ENCODE peak calls at places on chromosomes 5 and 9, in five cellular contexts. Q, R, J, H and I are unnamed samples.

GRCh38 chr5:100479079-100479688 is 56.0 kb upstream of the FAM174A start:
- DNase-seq in J (no peak), Q (no peak), H (no peak), R (no peak), I (peak; percentile 36)

GRCh38 chr5:148559461-148559860 is 94.9 kb downstream of the HTR4 start:
- DNase-seq in H (no peak), Q (no peak), R (no peak), J (no peak), I (no peak)

GRCh38 chr9:16726023-16726422 is 144.4 kb downstream of the BNC2 start:
- DNase-seq in J (no peak), H (no peak), R (no peak), Q (peak; percentile 28), I (no peak)

GRCh38 chr9:134224130-134224826 is 59.9 kb upstream of the RNU6ATAC start:
- DNase-seq in R (no peak), Q (peak; percentile 9), H (no peak), J (no peak), I (no peak)

GRCh38 chr5:1322036-1322903 is 22.6 kb downstream of the CLPTM1L start:
- DNase-seq in J (no peak), Q (no peak), R (no peak), H (no peak), I (peak; percentile 4)

GRCh38 chr9:127489471-127490115 is 38.3 kb downstream of the LRSAM1 start:
- DNase-seq in H (no peak), Q (no peak), J (peak; percentile 58), R (no peak), I (no peak)

GRCh38 chr9:23542927-23543326 is 283.1 kb downstream of the ELAVL2 start:
- DNase-seq in H (no peak), Q (no peak), J (no peak), R (no peak), I (no peak)

GRCh38 chr9:111648066-111648465 is 13.3 kb upstream of the GNG10 start:
- DNase-seq in Q (no peak), R (no peak), H (no peak), J (no peak), I (no peak)

GRCh38 chr5:153400931-153401330 is 89.5 kb upstream of the GRIA1 start:
- DNase-seq in R (no peak), H (no peak), J (no peak), Q (no peak), I (no peak)

GRCh38 chr9:138028596-138028995 is 151.0 kb downstream of the CACNA1B start:
- DNase-seq in J (no peak), R (no peak), H (no peak), Q (no peak), I (no peak)

GRCh38 chr5:43039468-43040286 is 442 bp downstream of the ANXA2R start:
- DNase-seq in J (no peak), R (peak; percentile 48), Q (peak; percentile 90), H (peak; percentile 82), I (peak; percentile 63)

DNA sequence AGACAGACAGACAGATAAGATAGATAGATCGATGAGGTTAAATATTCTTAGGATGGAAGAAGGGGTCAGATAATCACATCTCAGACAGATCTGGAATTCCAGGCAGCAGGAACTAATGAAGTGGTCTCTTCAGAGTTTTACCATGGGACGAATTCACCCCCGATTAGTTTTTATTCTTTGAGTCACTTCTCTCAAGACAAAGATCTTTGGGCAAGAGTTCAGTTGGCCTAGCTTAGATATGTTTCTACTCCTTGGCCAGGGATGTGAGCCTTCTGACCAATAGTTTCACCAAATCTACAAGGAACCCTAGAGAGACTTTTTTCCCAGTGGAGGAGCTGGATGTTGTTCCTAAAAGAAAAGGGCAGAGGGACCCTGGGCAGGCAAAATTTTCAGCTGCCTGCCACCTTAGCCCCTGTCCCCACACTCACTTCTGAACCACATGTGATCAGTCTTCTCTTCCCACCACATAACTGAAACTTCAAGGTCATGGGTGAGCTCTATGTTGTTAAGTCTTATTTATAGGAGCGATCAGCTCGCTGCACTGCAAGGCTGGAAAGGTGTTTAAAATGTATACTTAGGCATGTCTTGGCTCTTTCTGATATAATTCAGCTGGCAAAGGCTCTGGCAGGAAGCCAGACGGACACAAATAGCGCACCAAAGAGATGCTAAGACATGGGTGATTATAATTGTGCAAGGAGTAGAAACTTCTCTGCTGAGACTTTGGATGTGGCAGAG is 132.9 kb downstream of the PALM2AKAP2 start:
- DNase-seq in J (no peak), R (no peak), Q (peak; percentile 49), H (no peak), I (no peak)
- H3K27ac ChIP-seq in J (no peak overlapping the region), R (peak overlapping the region; percentile 32), Q (peak overlapping the region; percentile 76), H (peak overlapping the region; percentile 42), I (no peak overlapping the region)

GRCh38 chr9:36623280-36623679 is 50.6 kb downstream of the MELK start:
- DNase-seq in R (no peak), H (no peak), Q (no peak), J (no peak), I (no peak)

DNA sequence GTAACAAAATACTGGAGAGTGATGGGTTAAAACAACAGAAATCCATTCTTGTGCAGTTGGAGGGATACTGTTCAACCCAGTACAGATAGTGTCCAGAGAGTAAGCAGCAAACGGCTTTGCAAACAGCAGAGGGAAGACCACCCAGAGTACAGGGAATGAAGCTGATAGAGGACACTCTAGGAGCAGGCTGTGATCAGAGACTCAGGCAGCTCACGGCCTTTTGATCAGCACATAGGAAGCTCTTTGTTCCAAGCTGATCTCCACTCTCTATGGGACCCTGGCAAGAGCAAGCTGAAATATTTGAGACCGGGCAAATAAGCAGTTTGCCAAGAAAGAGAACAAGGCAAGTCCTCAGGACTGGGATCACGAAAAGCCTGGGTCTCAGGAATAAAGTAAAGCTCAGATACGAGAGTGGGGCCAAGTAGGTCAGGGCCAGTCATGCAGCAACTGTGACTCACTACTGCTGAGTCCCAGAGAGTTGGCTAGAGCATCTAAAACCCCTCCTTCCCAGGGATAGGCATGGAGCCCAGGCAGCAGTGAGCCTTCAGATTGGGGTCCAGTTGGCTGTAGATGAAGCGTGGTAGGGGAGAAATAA is 52.4 kb downstream of the MELK start:
- DNase-seq in R (no peak), J (no peak), Q (peak; percentile 79), H (peak; percentile 72), I (no peak)
- H3K27ac ChIP-seq in R (peak overlapping the region; percentile 47), J (no peak overlapping the region), Q (peak overlapping the region; percentile 45), H (no peak overlapping the region), I (no peak overlapping the region)

GRCh38 chr5:143037071-143037470 is 266.9 kb downstream of the ARHGAP26 start:
- DNase-seq in H (no peak), Q (no peak), J (peak; percentile 81), R (no peak), I (no peak)
- H3K27ac ChIP-seq in H (no peak overlapping the region), Q (no peak overlapping the region), J (no peak overlapping the region), R (no peak overlapping the region), I (no peak overlapping the region)

GRCh38 chr9:101442248-101443136 is 6.9 kb upstream of the ALDOB start:
- DNase-seq in R (no peak), Q (peak; percentile 48), J (no peak), H (no peak), I (no peak)

GRCh38 chr9:101446732-101447131 is 11.2 kb upstream of the ALDOB start:
- DNase-seq in Q (no peak), J (no peak), H (no peak), R (no peak), I (no peak)

GRCh38 chr9:101445353-101446029 is 9.9 kb upstream of the ALDOB start:
- DNase-seq in J (no peak), R (no peak), H (no peak), Q (no peak), I (no peak)

GRCh38 chr9:101440714-101441230 is 5.2 kb upstream of the ALDOB start:
- DNase-seq in J (no peak), R (no peak), H (no peak), Q (no peak), I (no peak)

DNA sequence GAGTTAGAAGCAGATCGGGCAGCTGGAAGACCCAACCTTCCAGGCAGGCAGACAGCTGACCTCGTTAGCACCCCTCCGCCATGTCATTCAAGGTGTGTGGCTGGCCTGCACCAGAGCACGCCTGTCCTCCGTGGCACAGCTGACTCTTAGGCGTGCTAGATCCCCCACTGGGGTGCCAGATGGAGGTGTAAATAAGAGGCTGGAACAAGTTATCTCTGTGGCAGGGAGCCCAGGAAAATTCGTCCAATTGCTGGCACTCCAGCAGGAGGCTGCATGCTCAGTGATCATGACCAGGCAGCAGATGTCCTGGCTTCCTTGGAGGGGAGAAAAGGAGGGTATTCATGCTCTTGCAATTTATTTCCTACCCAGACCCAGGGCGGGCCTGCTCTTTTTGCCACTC is 7.8 kb upstream of the ALDOB start:
- DNase-seq in R (no peak), H (peak; percentile 70), J (no peak), Q (peak; percentile 82), I (no peak)
- H3K27ac ChIP-seq in R (no peak overlapping the region), H (peak overlapping the region; percentile 72), J (no peak overlapping the region), Q (peak overlapping the region; percentile 75), I (no peak overlapping the region)

GRCh38 chr9:136044971-136045594 is 50.0 kb downstream of the NACC2 start:
- DNase-seq in Q (no peak), H (no peak), J (no peak), R (no peak), I (no peak)

GRCh38 chr9:136044207-136044970 is 50.7 kb downstream of the NACC2 start:
- DNase-seq in J (no peak), R (no peak), H (no peak), Q (no peak), I (no peak)

GRCh38 chr9:136046555-136046921 is 48.6 kb downstream of the NACC2 start:
- DNase-seq in R (no peak), Q (no peak), H (peak; percentile 53), J (no peak), I (no peak)

GRCh38 chr9:136047076-136047774 is 47.9 kb downstream of the NACC2 start:
- DNase-seq in J (no peak), Q (no peak), H (peak; percentile 55), R (no peak), I (no peak)

DNA sequence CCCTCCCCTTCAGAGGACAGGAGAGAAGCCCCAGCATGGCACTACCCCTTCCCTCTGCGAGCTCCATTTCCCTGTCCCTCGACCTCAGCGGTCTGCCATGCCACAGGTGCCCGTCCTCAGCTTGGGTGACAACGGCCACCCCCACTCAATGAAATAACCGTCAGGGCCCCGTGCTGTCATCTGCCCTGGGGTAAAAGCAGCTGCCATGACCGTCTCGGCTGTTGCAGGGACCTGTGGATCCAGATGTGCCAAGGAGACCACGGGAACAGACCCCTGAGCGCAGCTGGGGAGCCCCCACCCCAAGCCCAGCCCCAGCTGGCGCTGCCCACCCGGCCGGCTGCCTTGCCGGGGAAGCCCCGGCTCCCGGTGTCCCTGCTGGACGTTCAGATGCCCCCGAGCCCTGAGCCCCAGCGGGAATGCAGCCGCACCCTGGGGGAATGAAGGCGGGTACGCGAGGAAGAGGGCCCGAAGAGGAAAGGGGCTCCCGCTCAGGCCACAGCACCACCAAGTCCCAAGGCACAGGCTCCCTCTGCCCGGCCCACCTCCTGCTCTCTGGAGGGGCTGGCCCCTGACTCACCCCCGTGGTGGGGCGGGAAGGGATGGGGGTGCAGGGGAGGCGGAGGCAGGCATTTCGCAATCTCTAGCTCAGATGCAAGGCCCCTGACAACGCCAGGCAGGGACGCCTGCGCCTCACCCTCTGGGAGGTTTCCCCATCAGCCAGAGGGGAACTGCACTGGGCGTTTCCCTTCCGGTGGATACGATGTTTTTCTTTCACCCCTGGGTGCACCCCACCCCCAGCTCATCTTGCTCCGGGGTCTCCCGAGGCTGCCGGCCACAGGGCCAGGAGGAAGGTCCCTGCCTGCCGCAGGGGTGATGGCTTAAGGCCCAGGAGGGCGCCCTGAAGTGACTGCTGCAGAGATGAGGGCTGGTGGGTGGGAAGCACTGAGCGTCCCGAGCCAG is 49.2 kb downstream of the NACC2 start:
- DNase-seq in R (no peak), J (no peak), H (peak; percentile 60), Q (peak; percentile 75), I (no peak)
- H3K27ac ChIP-seq in R (peak overlapping the region; percentile 34), J (no peak overlapping the region), H (no peak overlapping the region), Q (no peak overlapping the region), I (no peak overlapping the region)